ENCODE peak calls at places on chromosomes 4 and X, in four cellular contexts. One of them, this sample, is unnamed.

GRCh38 chrX:13506574-13506973 is 62.8 kb upstream of the EGFL6 start:
- DNase-seq in K562: peak; percentile 60
- DNase-seq in HepG2: peak; percentile 2
- DNase-seq in GM12878: no peak
- DNase-seq in this sample: peak; percentile 59

GRCh38 chr4:149264093-149264733 is 551.4 kb downstream of the IQCM start:
- DNase-seq in K562: peak; percentile 31
- DNase-seq in HepG2: peak; percentile 50
- DNase-seq in GM12878: peak; percentile 4
- DNase-seq in this sample: peak; percentile 57

GRCh38 chrX:126719208-126719607 is 100.3 kb upstream of the PRR32 start:
- DNase-seq in K562: no peak
- DNase-seq in HepG2: no peak
- DNase-seq in GM12878: no peak
- DNase-seq in this sample: no peak

GRCh38 chr4:5125326-5125725 is 74.0 kb downstream of the STK32B start:
- DNase-seq in K562: no peak
- DNase-seq in HepG2: no peak
- DNase-seq in GM12878: no peak
- DNase-seq in this sample: no peak

GRCh38 chr4:38815879-38816782 is 11.5 kb upstream of the TLR1 start:
- DNase-seq in K562: no peak
- DNase-seq in HepG2: no peak
- DNase-seq in GM12878: peak; percentile 56
- DNase-seq in this sample: no peak

GRCh38 chr4:11765849-11766453 is 337.3 kb upstream of the HS3ST1 start:
- DNase-seq in K562: peak; percentile 10
- DNase-seq in HepG2: peak; percentile 15
- DNase-seq in GM12878: no peak
- DNase-seq in this sample: peak; percentile 19

GRCh38 chr4:182143086-182143821 is 99.9 kb upstream of the TENM3 start:
- DNase-seq in K562: no peak
- DNase-seq in HepG2: no peak
- DNase-seq in GM12878: no peak
- DNase-seq in this sample: no peak

GRCh38 chrX:13151806-13152510 is 107.5 kb upstream of the FAM9C start:
- DNase-seq in K562: no peak
- DNase-seq in HepG2: no peak
- DNase-seq in GM12878: no peak
- DNase-seq in this sample: no peak

GRCh38 chr4:186699298-186699697 is 24.4 kb downstream of the FAT1 start:
- DNase-seq in K562: no peak
- DNase-seq in HepG2: peak; percentile 77
- DNase-seq in GM12878: no peak
- DNase-seq in this sample: no peak

GRCh38 chr4:575281-576141 is 584 bp downstream of the TMEM271 start:
- DNase-seq in K562: no peak
- DNase-seq in HepG2: no peak
- DNase-seq in GM12878: no peak
- DNase-seq in this sample: peak; percentile 59

GRCh38 chr4:100076753-100077152 is 113.5 kb downstream of the DDIT4L start:
- DNase-seq in K562: no peak
- DNase-seq in HepG2: no peak
- DNase-seq in GM12878: no peak
- DNase-seq in this sample: no peak

GRCh38 chr4:23305026-23305425 is 584.8 kb downstream of the PPARGC1A start:
- DNase-seq in K562: no peak
- DNase-seq in HepG2: peak; percentile 2
- DNase-seq in GM12878: no peak
- DNase-seq in this sample: no peak

GRCh38 chrX:3950373-3950772 is 236.9 kb upstream of the PRKX start:
- DNase-seq in K562: no peak
- DNase-seq in HepG2: no peak
- DNase-seq in GM12878: no peak
- DNase-seq in this sample: no peak

DNA sequence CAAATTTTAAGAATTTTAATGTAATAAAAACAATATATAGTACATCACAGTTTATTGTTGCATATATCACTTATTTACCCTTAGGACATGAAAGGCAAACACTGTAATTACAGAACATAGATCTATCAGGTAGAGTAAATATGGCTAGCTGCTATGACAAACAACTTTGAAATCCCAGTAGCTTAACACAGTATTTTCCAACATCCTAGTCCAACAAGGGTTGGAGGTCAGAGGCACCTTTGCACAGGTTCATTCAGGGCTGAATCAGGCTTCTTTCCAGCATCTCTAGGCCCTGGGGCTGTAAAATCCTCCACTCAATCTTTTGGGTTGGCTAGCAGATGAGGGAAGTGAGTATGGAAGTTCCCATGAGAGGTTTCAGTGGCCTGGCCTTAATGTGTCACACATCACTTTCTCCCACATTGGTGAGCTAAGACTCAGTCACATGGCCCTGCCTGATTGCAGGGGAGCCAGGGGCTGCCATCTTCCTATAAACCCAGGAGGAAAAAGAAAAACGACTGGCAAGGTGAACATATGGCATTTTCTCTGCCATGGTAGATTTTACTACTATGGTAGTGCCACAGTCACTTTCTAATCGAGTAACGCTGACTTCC is 32.9 kb downstream of the HERC6 start:
- DNase-seq in K562: no peak
- DNase-seq in HepG2: no peak
- DNase-seq in GM12878: peak; percentile 13
- DNase-seq in this sample: no peak
- TF ChIP-seq BHLHE40 in K562: no peak
- TF ChIP-seq BHLHE40 in HepG2: no peak
- TF ChIP-seq BHLHE40 in GM12878: no peak
- TF ChIP-seq BHLHE40 in this sample: no peak

DNA sequence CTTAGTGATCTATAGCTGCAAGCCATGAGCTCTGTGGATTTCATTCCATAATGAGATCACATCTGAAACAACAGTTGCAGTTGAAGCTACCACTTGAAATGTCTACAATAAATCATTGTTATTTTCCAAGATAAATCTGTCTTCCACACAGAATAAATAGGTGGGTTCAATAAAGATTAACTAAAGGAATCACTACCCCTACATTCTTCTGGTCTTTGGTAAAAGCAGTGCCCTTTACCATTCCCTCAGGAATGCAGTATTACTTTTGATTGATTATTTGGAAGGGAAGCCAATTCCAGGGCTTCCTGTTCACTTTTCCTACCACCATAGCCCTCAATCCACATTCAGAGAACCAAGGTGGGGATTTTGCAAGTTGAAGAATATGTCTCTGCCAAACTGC is 38.9 kb upstream of the MAP9 start:
- DNase-seq in K562: no peak
- DNase-seq in HepG2: no peak
- DNase-seq in GM12878: no peak
- DNase-seq in this sample: no peak
- TF ChIP-seq FOXM1 in K562: no peak
- TF ChIP-seq FOXM1 in HepG2: no peak
- TF ChIP-seq FOXM1 in GM12878: no peak
- TF ChIP-seq FOXM1 in this sample: no peak

DNA sequence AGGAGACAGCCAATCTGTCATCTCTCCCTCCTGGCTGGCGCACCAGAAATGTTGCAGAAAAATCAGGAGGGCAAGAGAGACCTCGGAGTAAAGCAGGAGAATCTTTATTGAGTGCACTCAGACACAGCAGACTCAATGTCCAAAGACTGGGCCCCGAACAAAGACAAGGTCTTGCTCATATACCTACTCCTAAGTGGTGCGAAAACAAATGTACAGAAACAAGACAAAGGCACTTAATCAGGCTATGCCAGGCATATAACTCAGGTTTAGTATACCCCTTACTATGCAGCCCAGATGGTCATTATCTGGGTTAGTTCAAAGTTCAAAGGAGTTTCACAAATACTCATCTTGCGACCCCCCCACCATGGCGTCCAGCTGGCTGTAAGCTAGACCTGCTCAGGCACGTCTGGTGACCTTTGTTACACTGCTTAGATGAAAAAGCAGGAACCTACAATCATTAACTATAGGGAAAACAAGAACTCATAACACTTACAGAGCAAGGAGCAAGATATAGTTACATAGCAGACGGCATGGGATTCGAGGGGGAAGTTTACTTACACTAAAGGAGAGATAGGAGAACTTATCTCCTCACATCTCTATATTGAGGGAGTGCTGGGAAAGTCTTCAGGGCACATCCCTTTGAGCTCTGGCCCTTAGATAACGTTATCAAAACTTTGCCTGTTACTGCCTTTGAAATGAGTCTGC is 27.5 kb downstream of the SULT1E1 start:
- DNase-seq in K562: no peak
- DNase-seq in HepG2: peak; percentile 99
- DNase-seq in GM12878: no peak
- DNase-seq in this sample: no peak
- TF ChIP-seq BHLHE40 in K562: no peak
- TF ChIP-seq BHLHE40 in HepG2: peak; percentile 48
- TF ChIP-seq BHLHE40 in GM12878: no peak
- TF ChIP-seq BHLHE40 in this sample: no peak

GRCh38 chrX:151875270-151876026 is 37.2 kb upstream of the MAGEA4 start:
- DNase-seq in K562: no peak
- DNase-seq in HepG2: no peak
- DNase-seq in GM12878: no peak
- DNase-seq in this sample: no peak
- TF ChIP-seq FOXM1 in K562: no peak
- TF ChIP-seq FOXM1 in HepG2: no peak
- TF ChIP-seq FOXM1 in GM12878: no peak
- TF ChIP-seq FOXM1 in this sample: no peak

GRCh38 chr4:151417164-151417571 is 8.2 kb downstream of the FHIP1A start:
- DNase-seq in K562: no peak
- DNase-seq in HepG2: peak; percentile 46
- DNase-seq in GM12878: no peak
- DNase-seq in this sample: no peak
- TF ChIP-seq BHLHE40 in K562: no peak
- TF ChIP-seq BHLHE40 in HepG2: no peak
- TF ChIP-seq BHLHE40 in GM12878: no peak
- TF ChIP-seq BHLHE40 in this sample: no peak

DNA sequence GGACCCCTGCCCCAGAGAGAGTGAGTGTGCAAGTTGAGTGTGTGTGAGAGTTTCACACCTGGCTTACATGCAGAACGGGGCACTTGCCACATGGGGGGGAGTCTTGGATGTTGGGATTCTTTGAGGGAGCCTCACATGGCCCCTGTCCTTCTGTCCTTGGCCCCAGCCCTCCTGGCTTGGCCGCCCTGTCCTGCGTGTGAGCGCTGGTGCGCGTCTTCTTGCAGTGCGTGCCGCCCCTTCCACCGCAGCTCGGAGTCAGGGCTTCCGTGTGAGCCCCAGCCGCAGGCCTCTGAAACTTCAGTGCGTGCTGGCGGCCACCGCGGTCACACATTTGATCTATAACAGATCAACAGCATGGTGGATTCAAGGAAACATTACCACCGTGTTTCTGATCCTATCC is 30.1 kb upstream of the HGFAC start:
- DNase-seq in K562: no peak
- DNase-seq in HepG2: no peak
- DNase-seq in GM12878: no peak
- DNase-seq in this sample: no peak
- TF ChIP-seq FOXM1 in K562: no peak
- TF ChIP-seq FOXM1 in HepG2: no peak
- TF ChIP-seq FOXM1 in GM12878: no peak
- TF ChIP-seq FOXM1 in this sample: no peak

GRCh38 chrX:39857780-39858179 is 240.0 kb downstream of the BCOR start:
- DNase-seq in K562: no peak
- DNase-seq in HepG2: no peak
- DNase-seq in GM12878: no peak
- DNase-seq in this sample: no peak
- TF ChIP-seq BHLHE40 in K562: no peak
- TF ChIP-seq BHLHE40 in HepG2: no peak
- TF ChIP-seq BHLHE40 in GM12878: no peak
- TF ChIP-seq BHLHE40 in this sample: no peak

DNA sequence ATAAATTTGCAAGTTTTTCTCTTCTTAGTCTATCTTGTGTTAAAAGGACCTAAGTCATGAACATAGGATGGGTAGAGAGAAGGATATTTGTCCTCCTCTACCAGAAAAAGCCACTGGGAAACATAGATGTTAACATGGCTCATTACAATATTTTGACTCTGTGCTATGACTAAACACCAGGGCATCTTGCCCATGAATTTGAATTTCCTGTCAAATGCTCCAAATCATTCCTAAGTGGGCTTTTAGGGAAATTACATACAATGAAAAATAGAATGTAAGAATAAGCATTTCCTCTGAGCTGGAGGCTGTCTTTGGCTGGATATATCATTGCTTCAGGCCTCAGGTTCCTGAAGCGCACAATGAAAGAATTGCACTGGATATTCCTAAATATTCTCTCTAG is 39.1 kb downstream of the ANOS1 start:
- DNase-seq in K562: no peak
- DNase-seq in HepG2: no peak
- DNase-seq in GM12878: no peak
- DNase-seq in this sample: no peak
- TF ChIP-seq FOXM1 in K562: no peak
- TF ChIP-seq FOXM1 in HepG2: no peak
- TF ChIP-seq FOXM1 in GM12878: no peak
- TF ChIP-seq FOXM1 in this sample: no peak

DNA sequence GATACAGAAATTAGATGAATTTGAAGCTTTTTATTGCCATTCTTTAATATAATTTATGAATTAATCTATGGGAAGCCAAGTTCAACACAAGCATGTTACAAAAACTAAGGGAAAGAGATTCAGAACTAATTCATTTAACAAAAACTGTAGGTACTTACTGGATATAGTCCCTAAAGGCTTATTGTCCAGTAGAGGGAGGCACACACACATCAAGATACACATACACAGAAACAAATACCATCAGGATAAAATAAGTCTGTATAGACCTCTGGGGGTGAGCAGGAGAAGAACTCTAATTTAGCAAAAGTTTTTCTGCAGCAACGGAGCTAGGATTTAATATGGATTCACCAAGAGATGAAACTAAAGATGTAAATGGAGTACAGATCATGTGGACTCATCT is 83.0 kb upstream of the IL13RA1 start:
- DNase-seq in K562: peak; percentile 9
- DNase-seq in HepG2: peak; percentile 54
- DNase-seq in GM12878: no peak
- DNase-seq in this sample: peak; percentile 30
- TF ChIP-seq BHLHE40 in K562: no peak
- TF ChIP-seq BHLHE40 in HepG2: no peak
- TF ChIP-seq BHLHE40 in GM12878: no peak
- TF ChIP-seq BHLHE40 in this sample: no peak

DNA sequence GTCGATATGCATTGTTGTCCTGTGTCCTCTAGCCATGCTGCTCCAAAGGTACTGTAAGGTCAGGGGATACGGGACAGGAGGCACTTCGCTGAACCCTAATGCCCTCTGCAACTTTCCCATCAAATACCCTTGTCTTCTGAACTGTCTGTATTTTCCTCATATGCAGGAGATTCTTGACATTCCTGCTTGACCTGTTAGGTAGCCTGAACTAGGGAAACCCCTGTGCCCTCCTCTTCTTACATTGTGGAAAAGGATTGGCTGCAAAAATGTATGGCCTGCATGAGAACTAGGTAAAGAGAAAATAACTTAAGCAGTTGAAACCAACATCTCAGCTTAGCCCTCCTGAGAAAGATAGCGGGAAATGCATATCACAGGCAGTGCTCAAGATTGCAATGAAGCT is 11.4 kb downstream of the RTL8B start:
- DNase-seq in K562: no peak
- DNase-seq in HepG2: no peak
- DNase-seq in GM12878: no peak
- DNase-seq in this sample: no peak
- TF ChIP-seq FOXM1 in K562: no peak
- TF ChIP-seq FOXM1 in HepG2: no peak
- TF ChIP-seq FOXM1 in GM12878: no peak
- TF ChIP-seq FOXM1 in this sample: no peak